ENCODE peak calls at places on chromosomes 11 and 22, in five cellular contexts. V is endothelial cell, H is Calu3, L is psoas muscle, Y is body of pancreas. M is an unnamed sample.

GRCh38 chr11:32052218-32052617 is 38.7 kb upstream of the RCN1 start:
- DNase-seq in V (peak), L (peak), Y (peak), H (peak), M (peak)

GRCh38 chr11:113184498-113184897 is 129.9 kb upstream of the TTC12 start:
- DNase-seq in V (no peak), Y (no peak), H (peak), L (no peak), M (no peak)

GRCh38 chr11:1650034-1650917 is 20.7 kb downstream of the KRTAP5-5 start:
- DNase-seq in L (peak), Y (no peak), H (no peak), V (no peak), M (no peak)

GRCh38 chr11:7892059-7892699 is 38.9 kb downstream of the OR10A6 start:
- DNase-seq in L (no peak), V (no peak), Y (no peak), H (no peak), M (peak)

GRCh38 chr22:42820075-42820763 is 36.9 kb downstream of the ARFGAP3 start:
- DNase-seq in H (no peak), V (no peak), Y (no peak), L (no peak), M (no peak)

GRCh38 chr11:7442588-7443215 is 42.6 kb upstream of the OLFML1 start:
- DNase-seq in H (peak), L (peak), V (peak), Y (peak), M (peak)

GRCh38 chr11:130400793-130401483 is 27.5 kb downstream of the ADAMTS8 start:
- DNase-seq in L (no peak), V (no peak), Y (no peak), H (no peak), M (no peak)

GRCh38 chr11:1796297-1797011 is 32.7 kb upstream of the CTSD start:
- DNase-seq in H (no peak), Y (no peak), V (no peak), L (no peak), M (no peak)

GRCh38 chr11:81420668-81421550 is 1312.8 kb downstream of the FAM181B start:
- DNase-seq in L (no peak), Y (no peak), V (no peak), H (no peak), M (no peak)

GRCh38 chr11:15153231-15153630 is 38.5 kb downstream of the INSC start:
- DNase-seq in H (no peak), L (no peak), Y (no peak), V (no peak), M (no peak)

GRCh38 chr11:118007040-118007439 is 20.8 kb downstream of the IL10RA start:
- DNase-seq in V (no peak), L (no peak), Y (no peak), H (no peak), M (no peak)

GRCh38 chr11:47234669-47235075 is 13.9 kb downstream of the ACP2 start:
- DNase-seq in L (peak), V (no peak), H (no peak), Y (peak), M (no peak)

GRCh38 chr11:66950113-66950535 is 8.1 kb downstream of the PC start:
- DNase-seq in H (peak), Y (peak), L (peak), V (no peak), M (no peak)

GRCh38 chr11:38130514-38130913 is 1532.5 kb upstream of the RAG2 start:
- DNase-seq in Y (no peak), V (no peak), H (no peak), L (no peak), M (no peak)

GRCh38 chr11:945986-946385 is 20.3 kb downstream of the AP2A2 start:
- DNase-seq in H (no peak), L (no peak), Y (no peak), V (no peak), M (no peak)

GRCh38 chr11:27471067-27471587 is 1.5 kb downstream of the LGR4 start:
- DNase-seq in H (no peak), L (no peak), Y (peak), V (peak), M (no peak)

GRCh38 chr11:101445761-101446160 is 138.0 kb downstream of the TRPC6 start:
- DNase-seq in H (no peak), Y (no peak), V (no peak), L (no peak), M (no peak)

GRCh38 chr11:117985953-117986887 is at the start of gene IL10RA:
- DNase-seq in V (peak), L (peak), Y (peak), H (peak), M (peak)

GRCh38 chr11:123543796-123544195 is 110.6 kb downstream of the SCN3B start:
- DNase-seq in Y (no peak), L (no peak), V (no peak), H (no peak), M (no peak)

GRCh38 chr11:69508974-69509373 is 27.5 kb downstream of the LINC01488 start:
- DNase-seq in H (no peak), Y (no peak), L (no peak), V (no peak), M (no peak)

GRCh38 chr11:10885703-10886363 is 28.0 kb upstream of the ZBED5 start:
- DNase-seq in Y (no peak), L (no peak), H (no peak), V (no peak), M (no peak)

GRCh38 chr22:27476318-27476717 is 325.2 kb downstream of the MN1 start:
- DNase-seq in H (no peak), V (no peak), Y (no peak), L (no peak), M (no peak)

GRCh38 chr11:132844956-132845355 is 687.3 kb downstream of the OPCML start:
- DNase-seq in Y (no peak), V (no peak), L (no peak), H (no peak), M (no peak)

GRCh38 chr11:81005595-81005994 is 1564.8 kb upstream of the TENM4 start:
- DNase-seq in V (no peak), H (no peak), L (no peak), Y (no peak), M (peak)

DNA sequence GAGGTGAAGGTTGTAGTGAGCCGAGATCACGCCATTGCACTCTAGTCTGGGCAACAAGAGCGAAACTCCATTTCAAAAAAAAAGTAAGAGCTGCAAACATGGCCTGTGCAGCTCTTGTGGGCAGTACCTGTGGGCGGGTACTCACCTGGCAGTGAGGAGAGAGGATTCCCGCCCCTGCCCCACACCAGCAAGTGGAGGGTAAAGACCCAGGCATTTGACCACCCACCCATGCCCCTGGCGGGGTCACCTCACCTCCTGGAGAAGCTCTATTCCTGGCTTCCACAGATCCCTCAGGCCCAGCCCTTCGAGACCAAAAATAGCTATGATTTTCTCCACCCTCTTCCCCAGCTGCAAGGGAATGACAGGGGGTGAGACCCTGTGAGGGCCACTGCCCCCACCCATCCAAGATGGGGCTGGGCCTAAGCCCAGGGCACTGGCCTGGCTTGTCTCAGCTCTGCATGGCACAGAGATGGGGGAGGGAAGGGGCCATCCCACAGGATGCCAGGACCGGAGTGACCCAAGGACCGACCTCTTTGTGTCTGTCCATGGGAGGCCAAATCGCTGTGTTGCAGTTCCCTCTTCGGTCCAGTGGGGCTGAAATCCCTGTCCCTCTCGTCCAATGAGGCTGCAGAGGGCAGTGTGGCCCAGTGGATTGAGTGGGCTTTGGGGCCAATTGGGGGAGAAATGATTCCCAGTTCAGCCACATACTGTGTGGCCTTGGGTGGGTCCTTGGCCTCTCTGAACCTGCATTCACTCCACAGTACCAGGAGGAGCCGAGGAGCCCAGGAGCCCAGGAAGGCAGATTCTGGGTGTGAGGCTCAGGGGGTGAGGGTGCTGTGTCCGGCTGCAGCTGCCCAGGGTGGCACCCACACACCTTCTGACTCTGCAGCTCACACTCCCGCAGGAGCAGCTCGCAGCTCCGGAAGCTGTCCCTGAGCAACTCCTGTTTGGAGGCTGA is 14.6 kb downstream of the SEC14L6 start:
- DNase-seq in L (no peak), V (no peak), H (no peak), Y (no peak), M (no peak)
- TF ChIP-seq CTCF in L (no peak), V (no peak), H (no peak), Y (no peak), M (no peak)

GRCh38 chr22:23889620-23890019 is 4.6 kb upstream of the MIF start:
- DNase-seq in V (no peak), Y (no peak), L (no peak), H (no peak), M (no peak)

GRCh38 chr22:23891726-23892125 is 2.5 kb upstream of the MIF start:
- DNase-seq in H (no peak), Y (no peak), L (no peak), V (no peak), M (no peak)

GRCh38 chr22:23892130-23892529 is 2.1 kb upstream of the MIF start:
- DNase-seq in H (no peak), L (no peak), V (no peak), Y (no peak), M (no peak)

GRCh38 chr22:23892626-23893445 is 1.3 kb upstream of the MIF start:
- DNase-seq in L (no peak), Y (no peak), V (no peak), H (no peak), M (no peak)

GRCh38 chr22:23888615-23889401 is 5.4 kb upstream of the MIF start:
- DNase-seq in V (no peak), Y (no peak), H (no peak), L (no peak), M (no peak)
- TF ChIP-seq CTCF in V (no peak), Y (no peak), H (no peak), L (no peak), M (no peak)

GRCh38 chr22:41656515-41656914 is 32.2 kb downstream of the SNU13 start:
- DNase-seq in Y (no peak), V (no peak), H (no peak), L (no peak), M (no peak)

GRCh38 chr22:41650821-41651220 is 29.7 kb downstream of the XRCC6 start:
- DNase-seq in V (no peak), L (no peak), Y (no peak), H (no peak), M (no peak)

GRCh38 chr22:41657709-41658108 is 31.0 kb downstream of the SNU13 start:
- DNase-seq in L (no peak), H (no peak), V (no peak), Y (no peak), M (no peak)

GRCh38 chr22:41650229-41650628 is 29.1 kb downstream of the XRCC6 start:
- DNase-seq in V (no peak), L (no peak), Y (no peak), H (no peak), M (no peak)

GRCh38 chr22:41654322-41654721 is 33.2 kb downstream of the XRCC6 start:
- DNase-seq in L (no peak), H (no peak), Y (no peak), V (no peak), M (no peak)
- TF ChIP-seq CTCF in L (no peak), H (no peak), Y (no peak), V (no peak), M (no peak)

DNA sequence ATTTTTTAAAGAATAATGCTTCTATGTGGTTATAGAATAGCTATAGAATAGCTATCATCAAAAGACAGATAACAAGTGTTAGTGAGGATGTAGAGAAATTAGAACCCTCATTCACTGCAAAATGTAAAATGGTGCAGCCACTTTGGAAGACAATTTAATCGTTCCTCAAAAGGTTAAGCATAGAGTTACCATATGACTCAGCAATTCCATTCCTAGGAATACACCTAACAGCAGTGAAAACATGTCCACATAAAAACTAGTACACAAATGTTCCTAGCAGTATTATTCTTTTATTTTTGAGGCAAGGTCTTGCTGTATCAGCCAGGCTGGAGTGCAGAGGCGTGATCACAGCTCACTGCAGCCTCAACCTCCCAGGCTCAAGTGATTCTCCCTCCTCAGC is 34.0 kb downstream of the RTL6 start:
- DNase-seq in Y (no peak), H (no peak), L (no peak), V (no peak), M (no peak)
- TF ChIP-seq CTCF in Y (no peak), H (no peak), L (no peak), V (no peak), M (no peak)

GRCh38 chr22:41739576-41739975 is 40.3 kb downstream of the MEI1 start:
- DNase-seq in V (no peak), H (no peak), Y (no peak), L (no peak), M (no peak)

GRCh38 chr22:41745968-41746367 is 46.7 kb downstream of the MEI1 start:
- DNase-seq in V (no peak), H (no peak), L (no peak), Y (no peak), M (no peak)

GRCh38 chr22:41746563-41747400 is 47.5 kb downstream of the MEI1 start:
- DNase-seq in Y (peak), H (peak), V (peak), L (peak), M (peak)

GRCh38 chr22:41742918-41743317 is 43.6 kb downstream of the MEI1 start:
- DNase-seq in H (no peak), L (no peak), V (no peak), Y (no peak), M (no peak)
- TF ChIP-seq CTCF in H (no peak), L (no peak), V (no peak), Y (no peak), M (no peak)

DNA sequence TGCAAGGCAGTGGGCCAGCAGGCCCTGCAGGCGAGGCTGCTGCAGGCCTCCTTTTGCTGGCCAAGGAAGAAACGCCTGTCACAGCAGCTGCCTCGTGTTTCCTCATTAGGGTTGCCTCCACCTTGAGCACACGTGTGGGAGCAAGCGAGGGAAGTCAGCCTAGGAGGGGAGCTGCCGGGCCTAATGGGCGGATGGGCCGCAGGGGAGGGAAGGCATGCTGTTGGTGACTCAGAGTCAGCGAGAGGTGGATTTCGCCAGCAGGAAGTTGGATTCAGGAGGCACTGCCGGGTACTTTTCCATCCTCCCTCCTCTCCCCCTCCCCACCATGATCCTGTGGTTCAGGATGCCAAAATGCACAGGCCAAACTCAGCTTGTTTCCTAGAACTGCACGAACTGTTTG is 498.7 kb downstream of the METTL15 start:
- DNase-seq in H (no peak), V (no peak), Y (no peak), L (no peak), M (no peak)
- TF ChIP-seq CTCF in H (no peak), V (no peak), Y (no peak), L (no peak), M (no peak)

GRCh38 chr22:44092636-44093220 is 68.6 kb downstream of the PARVB start:
- DNase-seq in L (peak), V (no peak), H (no peak), Y (no peak), M (no peak)

GRCh38 chr22:44090571-44090905 is 66.4 kb downstream of the PARVB start:
- DNase-seq in Y (no peak), H (no peak), V (no peak), L (peak), M (no peak)

GRCh38 chr22:44091751-44092150 is 67.6 kb downstream of the PARVB start:
- DNase-seq in H (no peak), Y (no peak), V (no peak), L (peak), M (no peak)

GRCh38 chr22:44089717-44090570 is 65.8 kb downstream of the PARVB start:
- DNase-seq in Y (no peak), V (no peak), H (no peak), L (peak), M (no peak)

GRCh38 chr22:44091021-44091721 is 67.1 kb downstream of the PARVB start:
- DNase-seq in H (peak), L (peak), V (peak), Y (no peak), M (no peak)
- TF ChIP-seq CTCF in H (peak), L (peak), V (peak), Y (no peak), M (peak)

GRCh38 chr11:19800714-19801519 is 88.3 kb downstream of the NAV2 start:
- DNase-seq in H (no peak), Y (no peak), V (no peak), L (no peak), M (no peak)
- TF ChIP-seq CTCF in H (no peak), Y (no peak), V (peak), L (no peak), M (no peak)

DNA sequence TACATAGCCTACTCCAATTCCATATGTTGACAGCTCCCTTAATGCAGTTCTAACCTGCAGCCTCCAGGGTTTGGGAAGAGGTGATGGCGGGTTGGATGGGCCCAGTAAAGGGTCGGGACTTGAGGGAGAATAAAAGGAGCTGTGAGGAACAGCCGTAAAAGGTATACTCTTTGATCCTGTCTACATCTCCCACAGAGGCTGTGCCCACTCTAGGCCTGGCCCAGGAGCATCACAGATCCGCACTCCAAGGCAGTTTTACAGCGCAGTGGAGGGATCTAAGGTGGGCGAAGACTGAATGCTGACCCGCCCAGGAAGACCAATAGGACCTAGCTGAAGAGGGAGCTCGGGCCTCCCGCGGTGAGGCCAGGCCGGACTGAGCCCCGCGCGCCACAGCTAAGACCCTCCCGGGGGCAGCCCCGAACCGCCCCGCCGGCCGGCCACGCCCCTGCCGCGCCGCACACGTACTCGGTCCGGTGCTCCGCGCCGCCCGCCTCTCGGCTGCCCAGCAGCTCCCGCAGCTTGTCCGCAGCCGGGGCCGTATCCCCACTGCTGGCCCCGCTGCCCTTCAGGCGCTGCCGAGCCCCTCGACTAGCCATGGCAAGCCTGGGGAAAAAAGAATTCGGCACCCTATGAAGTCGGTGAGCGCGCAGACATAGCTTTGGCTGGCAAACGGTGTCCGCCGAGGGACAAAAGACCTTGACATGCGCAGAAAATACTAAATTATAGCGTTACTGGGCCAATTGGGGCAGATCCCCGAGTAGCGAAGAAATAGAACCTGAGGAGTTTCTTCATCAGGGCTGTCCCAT is at the start of gene ALG9:
- DNase-seq in V (peak), L (peak), H (peak), Y (peak), M (peak)
- TF ChIP-seq CTCF in V (peak), L (peak), H (peak), Y (no peak), M (no peak)

M was measured in GM13977.